ENCODE peak calls at places on chromosome 20, in nine cellular contexts. F is naive thymus-derived CD4-positive, alpha-beta T cell; E is thyroid gland; W is NCI-H2171 treated with DMSO at 0.1 percent for 48 hours; N is astrocyte of the cerebellum; L is AG09319; Z is EH; Y is dorsolateral prefrontal cortex; B is fibroblast of the aortic adventitia. R is an unnamed sample.
A peak's percentile ranks its signal among the peaks of the same experiment; 100 is the strongest.

GRCh38 chr20:58235010-58235409 is 6.6 kb upstream of the ANKRD60 start:
- DNase-seq in B (no peak), Z (no peak), N (no peak), E (no peak), Y (no peak), W (peak; percentile 16), F (no peak), L (no peak), R (no peak)

GRCh38 chr20:35720165-35721123 is 21.2 kb downstream of the ROMO1 start:
- DNase-seq in W (no peak), B (no peak), N (no peak), F (no peak), L (no peak), Y (no peak), Z (no peak), E (no peak), R (no peak)

GRCh38 chr20:32960849-32961731 is 43.1 kb downstream of the SUN5 start:
- DNase-seq in N (no peak), L (no peak), W (no peak), Y (no peak), F (no peak), E (no peak), B (no peak), Z (no peak), R (no peak)

GRCh38 chr20:21344216-21344615 is 41.1 kb downstream of the XRN2 start:
- DNase-seq in Z (no peak), Y (no peak), B (no peak), W (no peak), N (no peak), F (no peak), E (no peak), L (no peak), R (no peak)

GRCh38 chr20:63082308-63082938 is 75.7 kb upstream of the BHLHE23 start:
- DNase-seq in W (no peak), B (peak; percentile 35), Y (no peak), N (no peak), E (peak; percentile 36), L (no peak), F (no peak), Z (peak; percentile 50), R (no peak)

GRCh38 chr20:11271319-11271718 is 597.5 kb upstream of the JAG1 start:
- DNase-seq in F (no peak), E (peak; percentile 38), B (no peak), N (no peak), Y (no peak), Z (no peak), W (peak; percentile 42), L (no peak), R (no peak)

GRCh38 chr20:44025756-44026155 is 111.1 kb downstream of the TOX2 start:
- DNase-seq in W (no peak), Z (no peak), B (no peak), Y (no peak), N (no peak), L (no peak), E (no peak), F (no peak), R (no peak)

GRCh38 chr20:42981258-42981657 is 208.4 kb downstream of the PTPRT start:
- DNase-seq in N (no peak), E (no peak), W (no peak), L (no peak), B (no peak), Y (no peak), F (no peak), Z (no peak), R (no peak)

GRCh38 chr20:50271674-50272412 is 81.2 kb downstream of the CEBPB start:
- DNase-seq in N (no peak), E (no peak), L (no peak), W (no peak), F (no peak), B (no peak), Z (no peak), Y (no peak), R (no peak)

GRCh38 chr20:14544688-14545087 is 207.3 kb upstream of the FLRT3 start:
- DNase-seq in W (peak; percentile 15), N (no peak), E (no peak), L (no peak), B (no peak), F (no peak), Y (no peak), Z (no peak), R (no peak)

GRCh38 chr20:62668441-62669027 is 26.2 kb downstream of the SLCO4A1 start:
- DNase-seq in E (peak; percentile 75), L (peak; percentile 44), W (peak; percentile 82), Y (peak; percentile 87), F (no peak), N (peak; percentile 57), Z (peak; percentile 81), B (peak; percentile 81), R (peak; percentile 35)

GRCh38 chr20:44582321-44583025 is at the start of gene PKIG:
- DNase-seq in F (no peak), E (no peak), L (peak; percentile 63), N (no peak), W (no peak), B (peak; percentile 83), Y (no peak), Z (peak; percentile 89), R (no peak)

GRCh38 chr20:54103067-54103761 is 32.8 kb upstream of the BCAS1 start:
- DNase-seq in N (peak; percentile 23), F (peak; percentile 30), Z (peak; percentile 67), Y (peak; percentile 38), W (peak; percentile 50), E (peak; percentile 80), B (peak; percentile 65), L (no peak), R (peak; percentile 37)